ENCODE peak calls at places on chromosomes 12 and 14, in eight cellular contexts. C is body of pancreas, N is heart left ventricle, T is A549, A is GM12892, V is uterus, S is upper lobe of left lung, O is endothelial cell of umbilical vein. B is an unnamed sample.
A peak's percentile ranks its signal among the peaks of the same experiment; 100 is the strongest.

GRCh38 chr12:90360300-90360699 is 594.7 kb downstream of the CCER1 start:
- DNase-seq in C (no peak), N (no peak), T (no peak), A (no peak), V (no peak), S (no peak), O (no peak), B (no peak)

GRCh38 chr14:90853116-90853515 is 36.9 kb upstream of the TTC7B start:
- DNase-seq in C (no peak), N (no peak), T (no peak), A (no peak), V (no peak), S (no peak), O (no peak), B (no peak)

GRCh38 chr12:52673713-52674415 is 6.3 kb downstream of the KRT1 start:
- DNase-seq in C (no peak), N (no peak), T (no peak), A (no peak), V (no peak), S (no peak), O (no peak), B (no peak)

GRCh38 chr12:52082026-52082667 is 2.6 kb downstream of the SMIM41 start:
- DNase-seq in C (peak; percentile 20), N (peak; percentile 76), T (no peak), A (no peak), V (peak; percentile 59), S (peak; percentile 34), O (no peak), B (no peak)

GRCh38 chr12:70379856-70380255 is 13.8 kb downstream of the KCNMB4 start:
- DNase-seq in C (no peak), N (no peak), T (no peak), A (no peak), V (no peak), S (no peak), O (no peak), B (no peak)

GRCh38 chr14:99524091-99524661 is 43.0 kb downstream of the CCNK start:
- DNase-seq in C (no peak), N (peak; percentile 42), T (no peak), A (no peak), V (no peak), S (no peak), O (peak; percentile 16), B (no peak)

GRCh38 chr14:26775765-26776577 is 178.1 kb upstream of the NOVA1 start:
- DNase-seq in C (no peak), N (no peak), T (peak; percentile 0), A (no peak), V (no peak), S (no peak), O (peak; percentile 58), B (no peak)

GRCh38 chr12:72632286-72632685 is 360.1 kb downstream of the TRHDE start:
- DNase-seq in C (no peak), N (no peak), T (no peak), A (no peak), V (no peak), S (no peak), O (no peak), B (no peak)

GRCh38 chr12:43312991-43313505 is 239.0 kb downstream of the ADAMTS20 start:
- DNase-seq in C (no peak), N (no peak), T (no peak), A (no peak), V (no peak), S (no peak), O (no peak), B (no peak)

GRCh38 chr12:46265734-46266133 is 3.1 kb downstream of the SLC38A1 start:
- DNase-seq in C (no peak), N (no peak), T (no peak), A (no peak), V (no peak), S (no peak), O (no peak), B (no peak)

GRCh38 chr12:93016752-93017350 is 87.8 kb upstream of the EEA1 start:
- DNase-seq in C (no peak), N (no peak), T (no peak), A (no peak), V (no peak), S (no peak), O (peak; percentile 69), B (no peak)

DNA sequence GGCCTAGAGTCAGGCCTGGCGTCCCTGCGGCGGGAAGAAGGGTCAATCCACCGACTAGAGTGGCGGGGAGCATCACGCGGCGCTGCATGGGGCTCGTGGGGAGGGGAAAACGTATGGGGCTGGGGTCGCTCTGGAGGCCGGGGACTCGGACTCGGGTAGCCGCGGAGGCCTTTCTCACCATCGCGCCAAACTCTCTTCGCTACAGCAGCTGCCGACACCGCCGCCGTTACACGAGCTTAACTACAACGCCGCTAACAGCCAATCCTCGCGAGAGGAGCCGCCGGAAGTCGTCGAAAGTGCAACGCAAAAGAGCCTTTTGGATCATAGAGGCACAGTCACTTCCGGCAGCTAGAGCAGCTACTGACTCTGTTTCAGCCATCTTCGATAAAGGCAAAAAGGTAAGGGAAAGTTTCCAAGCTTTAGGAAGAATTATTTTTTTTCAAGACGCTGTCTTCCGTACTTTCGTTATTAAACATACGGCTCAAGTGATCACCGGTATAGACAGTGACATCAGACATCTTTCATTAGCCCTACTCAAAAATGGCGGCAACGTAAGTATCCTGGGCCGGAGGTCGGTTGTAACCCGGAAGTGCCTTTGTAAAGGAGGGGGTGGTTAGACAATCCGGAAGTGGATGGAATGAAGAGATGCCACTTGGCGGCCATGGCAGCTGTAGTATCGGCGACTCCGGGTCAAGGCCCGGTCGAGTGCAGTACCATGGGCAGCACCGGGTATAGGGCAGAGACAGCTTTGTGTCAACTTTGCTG is at the start of the genes ERH and SLC39A9:
- DNase-seq in C (peak; percentile 98), N (peak; percentile 97), T (peak; percentile 98), A (peak; percentile 73), V (peak; percentile 97), S (peak; percentile 91), O (peak; percentile 98), B (peak; percentile 63)
- TF ChIP-seq POLR2A in C (peak; percentile 51), N (no peak), T (peak; percentile 85), A (peak; percentile 93), V (peak; percentile 23), S (peak; percentile 71), O (peak; percentile 84), B (peak; percentile 79)

GRCh38 chr14:102079700-102079979 is 7.2 kb downstream of the HSP90AA1 start:
- DNase-seq in C (no peak), N (no peak), T (no peak), A (no peak), V (no peak), S (no peak), O (no peak), B (no peak)

GRCh38 chr14:102078344-102078743 is 8.5 kb downstream of the HSP90AA1 start:
- DNase-seq in C (no peak), N (no peak), T (no peak), A (no peak), V (no peak), S (no peak), O (no peak), B (no peak)

GRCh38 chr14:102081231-102082080 is 5.4 kb downstream of the HSP90AA1 start:
- DNase-seq in C (no peak), N (no peak), T (no peak), A (no peak), V (no peak), S (no peak), O (no peak), B (no peak)

GRCh38 chr14:102078840-102079699 is 7.8 kb downstream of the HSP90AA1 start:
- DNase-seq in C (no peak), N (no peak), T (no peak), A (no peak), V (no peak), S (no peak), O (no peak), B (no peak)

GRCh38 chr14:102080183-102081080 is 6.4 kb downstream of the HSP90AA1 start:
- DNase-seq in C (no peak), N (no peak), T (no peak), A (no peak), V (no peak), S (no peak), O (no peak), B (no peak)
- TF ChIP-seq POLR2A in C (no peak), N (no peak), T (no peak), A (peak; percentile 40), V (no peak), S (no peak), O (no peak), B (no peak)

GRCh38 chr12:22544038-22544979 is at the start of gene C2CD5:
- DNase-seq in C (peak; percentile 98), N (peak; percentile 97), T (peak; percentile 99), A (peak; percentile 72), V (peak; percentile 98), S (peak; percentile 97), O (peak; percentile 97), B (peak; percentile 76)
- TF ChIP-seq POLR2A in C (peak; percentile 78), N (no peak), T (peak; percentile 82), A (peak; percentile 90), V (peak; percentile 47), S (peak; percentile 94), O (peak; percentile 66), B (peak; percentile 86)

GRCh38 chr12:115956674-115957073 is 320.8 kb downstream of the MED13L start:
- DNase-seq in C (no peak), N (no peak), T (no peak), A (no peak), V (no peak), S (no peak), O (no peak), B (no peak)
- TF ChIP-seq POLR2A in C (no peak), N (no peak), T (no peak), A (no peak), V (no peak), S (no peak), O (no peak), B (no peak)

GRCh38 chr12:95473947-95474817 is at the start of gene METAP2:
- DNase-seq in C (peak; percentile 98), N (peak; percentile 98), T (peak; percentile 98), A (peak; percentile 87), V (peak; percentile 93), S (peak; percentile 95), O (peak; percentile 97), B (peak; percentile 95)
- TF ChIP-seq POLR2A in C (peak; percentile 95), N (no peak), T (peak; percentile 93), A (peak; percentile 98), V (peak; percentile 53), S (peak; percentile 97), O (peak; percentile 85), B (peak; percentile 85)

B was measured in H54.